ENCODE peak calls at places on chromosome 22, in six cellular contexts. C is Panc1; N is tibial artery; L is fibroblast of lung; D is CD8-positive, alpha-beta memory T cell; F is GM23338. A is an unnamed sample. For H3K4me1, the result is how much of the 10 kb centered on the place peaks cover.

GRCh38 chr22:33022231-33022630 is 36.0 kb downstream of the SYN3 start:
- DNase-seq in C (no peak), N (no peak), L (no peak), D (no peak), F (no peak), A (no peak)

GRCh38 chr22:41458161-41458728 is 10.2 kb downstream of the PHF5A start:
- DNase-seq in C (no peak), N (no peak), L (no peak), D (no peak), F (no peak), A (no peak)

GRCh38 chr22:40452730-40453487 is 82.5 kb downstream of the SGSM3 start:
- DNase-seq in C (no peak), N (no peak), L (no peak), D (no peak), F (no peak), A (no peak)

GRCh38 chr22:44807915-44808690 is 55.7 kb downstream of the ARHGAP8 start:
- DNase-seq in C (no peak), N (no peak), L (no peak), D (peak), F (peak), A (no peak)

GRCh38 chr22:17578129-17578754 is 14.9 kb downstream of the SLC25A18 start:
- DNase-seq in C (no peak), N (peak), L (peak), D (no peak), F (no peak), A (peak)

GRCh38 chr22:44026630-44027511 is 2.8 kb downstream of the PARVB start:
- DNase-seq in C (peak), N (peak), L (peak), D (peak), F (no peak), A (peak)

GRCh38 chr22:36398602-36399472 is 11.1 kb upstream of the MYH9 start:
- DNase-seq in C (no peak), N (no peak), L (no peak), D (no peak), F (no peak), A (no peak)

GRCh38 chr22:24355574-24355973 is 71.8 kb upstream of the ADORA2A start:
- DNase-seq in C (no peak), N (no peak), L (no peak), D (no peak), F (no peak), A (no peak)

GRCh38 chr22:46402505-46402904 is 67.0 kb downstream of the TRMU start:
- DNase-seq in C (no peak), N (no peak), L (no peak), D (no peak), F (no peak), A (no peak)

GRCh38 chr22:28435271-28435825 is 244.3 kb downstream of the TTC28 start:
- DNase-seq in C (no peak), N (no peak), L (no peak), D (no peak), F (peak), A (no peak)

GRCh38 chr22:36321797-36322601 is 65.8 kb downstream of the MYH9 start:
- DNase-seq in C (no peak), N (no peak), L (no peak), D (no peak), F (no peak), A (no peak)

GRCh38 chr22:36008565-36008964 is 20.1 kb downstream of the RBFOX2 start:
- DNase-seq in C (no peak), N (no peak), L (no peak), D (no peak), F (no peak), A (no peak)

GRCh38 chr22:25199726-25200520 is at the start of gene CRYBB3:
- DNase-seq in C (no peak), N (no peak), L (no peak), D (no peak), F (no peak), A (no peak)

GRCh38 chr22:17120711-17121234 is 387 bp downstream of the TMEM121B start:
- DNase-seq in C (no peak), N (no peak), L (no peak), D (peak), F (peak), A (peak)

GRCh38 chr22:46463435-46464227 is 73.8 kb downstream of the CELSR1 start:
- DNase-seq in C (no peak), N (no peak), L (no peak), D (no peak), F (no peak), A (no peak)

GRCh38 chr22:45688606-45689080 is 17.0 kb downstream of the ATXN10 start:
- DNase-seq in C (no peak), N (no peak), L (peak), D (no peak), F (no peak), A (no peak)

DNA sequence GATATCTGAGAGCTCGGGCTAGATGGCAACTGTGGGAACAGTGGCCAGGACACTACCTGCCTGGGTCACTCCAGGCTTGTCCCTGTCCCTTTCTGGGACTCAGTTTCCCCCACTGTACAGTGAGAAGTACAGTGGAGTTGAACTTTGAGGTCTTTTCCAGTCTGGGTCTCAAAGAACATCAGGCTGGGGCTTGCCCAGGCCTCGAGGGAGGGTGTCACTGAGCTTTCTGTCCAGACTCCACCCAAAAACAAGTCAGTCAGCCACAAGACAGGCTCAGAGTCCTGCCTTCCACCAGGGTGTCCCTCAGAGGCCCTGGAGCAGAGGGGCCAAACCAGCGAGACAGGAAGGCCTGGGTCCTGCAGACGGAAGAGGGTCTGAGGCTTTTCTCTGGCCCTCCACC is 2.0 kb upstream of the PLA2G3 start:
- DNase-seq in C (no peak), N (no peak), L (no peak), D (no peak), F (no peak), A (no peak)
- H3K4me1 ChIP-seq in C (under half), N (under half), L (under half), D (under half), F (under half), A (under half)

GRCh38 chr22:21922370-21923162 is 30.1 kb downstream of the PPM1F start:
- DNase-seq in C (no peak), N (no peak), L (no peak), D (no peak), F (no peak), A (no peak)
- H3K4me3 ChIP-seq in C (no peak), N (no peak), L (no peak), D (no peak), F (no peak), A (no peak)

GRCh38 chr22:27212081-27212480 is 554.7 kb downstream of the MIAT start:
- DNase-seq in C (no peak), N (no peak), L (no peak), D (no peak), F (no peak), A (no peak)

GRCh38 chr22:27214691-27215090 is 557.3 kb downstream of the MIAT start:
- DNase-seq in C (no peak), N (no peak), L (no peak), D (no peak), F (no peak), A (no peak)

GRCh38 chr22:27213766-27214581 is 556.6 kb downstream of the MIAT start:
- DNase-seq in C (no peak), N (peak), L (peak), D (no peak), F (no peak), A (no peak)

GRCh38 chr22:27213291-27213690 is 555.9 kb downstream of the MIAT start:
- DNase-seq in C (no peak), N (no peak), L (no peak), D (no peak), F (no peak), A (no peak)

GRCh38 chr22:27212617-27213177 is 555.3 kb downstream of the MIAT start:
- DNase-seq in C (no peak), N (peak), L (peak), D (no peak), F (no peak), A (peak)
- H3K27ac ChIP-seq in C (no peak), N (peak), L (peak), D (no peak), F (no peak), A (no peak)

DNA sequence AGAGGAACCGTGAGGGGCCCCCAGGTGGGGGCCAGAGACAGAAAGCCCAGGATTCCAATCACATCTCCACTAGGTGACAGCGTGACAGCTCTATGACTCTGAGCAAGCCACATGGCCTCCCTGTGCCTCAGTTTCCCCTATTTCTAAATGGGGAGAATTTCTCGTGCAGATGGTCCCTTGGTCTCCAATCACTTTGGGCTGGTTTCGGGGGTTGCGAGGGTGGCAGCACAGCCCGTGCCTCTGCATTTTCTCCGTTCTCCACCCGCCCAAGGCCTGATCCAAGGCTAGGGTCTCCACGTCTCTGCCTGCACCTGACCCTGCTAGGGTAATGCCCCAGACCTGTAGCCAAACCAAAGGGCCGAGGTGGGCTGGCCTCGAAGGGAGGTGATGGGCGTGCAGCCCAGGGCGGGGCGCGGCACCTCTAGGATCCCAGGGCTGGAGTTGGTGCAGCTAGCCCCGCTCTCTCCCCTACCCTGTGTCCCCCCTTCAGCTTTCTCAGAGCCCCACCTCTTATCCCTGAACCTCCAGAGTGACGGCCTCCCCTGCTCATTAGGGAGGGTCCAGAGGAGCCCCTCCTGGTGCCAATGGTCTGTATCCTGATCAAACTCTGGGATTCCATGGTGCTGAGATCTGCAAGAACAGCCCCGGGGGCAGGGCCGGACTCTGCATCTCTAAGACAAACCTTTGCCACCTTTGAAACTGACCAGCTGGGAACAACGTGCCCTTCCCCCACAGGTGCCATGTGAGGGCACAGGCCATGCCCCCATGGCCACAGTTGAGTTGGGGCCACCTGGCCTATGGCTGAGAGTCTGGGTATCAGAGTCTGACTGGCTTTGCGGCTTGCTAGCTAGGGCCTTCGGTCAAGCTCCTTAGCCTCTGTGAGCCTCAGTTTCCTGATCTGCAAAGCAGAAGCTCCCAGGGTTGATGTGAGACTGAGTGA is 22.9 kb upstream of the CBX7 start:
- DNase-seq in C (no peak), N (peak), L (no peak), D (no peak), F (peak), A (peak)
- H3K4me1 ChIP-seq in C (half or more), N (under half), L (under half), D (half or more), F (half or more), A (half or more)

GRCh38 chr22:42769238-42769573 is 48.5 kb upstream of the A4GALT start:
- DNase-seq in C (no peak), N (no peak), L (no peak), D (no peak), F (no peak), A (no peak)

GRCh38 chr22:42770941-42771647 is 50.4 kb upstream of the A4GALT start:
- DNase-seq in C (no peak), N (no peak), L (no peak), D (no peak), F (no peak), A (no peak)

GRCh38 chr22:42768385-42769035 is 47.8 kb upstream of the A4GALT start:
- DNase-seq in C (no peak), N (no peak), L (no peak), D (no peak), F (no peak), A (peak)

GRCh38 chr22:42770448-42770726 is 49.7 kb upstream of the A4GALT start:
- DNase-seq in C (no peak), N (no peak), L (no peak), D (no peak), F (no peak), A (no peak)

GRCh38 chr22:42769574-42770447 is 49.1 kb upstream of the A4GALT start:
- DNase-seq in C (no peak), N (peak), L (peak), D (no peak), F (no peak), A (peak)
- H3K4me3 ChIP-seq in C (no peak), N (peak), L (no peak), D (no peak), F (no peak), A (peak)

DNA sequence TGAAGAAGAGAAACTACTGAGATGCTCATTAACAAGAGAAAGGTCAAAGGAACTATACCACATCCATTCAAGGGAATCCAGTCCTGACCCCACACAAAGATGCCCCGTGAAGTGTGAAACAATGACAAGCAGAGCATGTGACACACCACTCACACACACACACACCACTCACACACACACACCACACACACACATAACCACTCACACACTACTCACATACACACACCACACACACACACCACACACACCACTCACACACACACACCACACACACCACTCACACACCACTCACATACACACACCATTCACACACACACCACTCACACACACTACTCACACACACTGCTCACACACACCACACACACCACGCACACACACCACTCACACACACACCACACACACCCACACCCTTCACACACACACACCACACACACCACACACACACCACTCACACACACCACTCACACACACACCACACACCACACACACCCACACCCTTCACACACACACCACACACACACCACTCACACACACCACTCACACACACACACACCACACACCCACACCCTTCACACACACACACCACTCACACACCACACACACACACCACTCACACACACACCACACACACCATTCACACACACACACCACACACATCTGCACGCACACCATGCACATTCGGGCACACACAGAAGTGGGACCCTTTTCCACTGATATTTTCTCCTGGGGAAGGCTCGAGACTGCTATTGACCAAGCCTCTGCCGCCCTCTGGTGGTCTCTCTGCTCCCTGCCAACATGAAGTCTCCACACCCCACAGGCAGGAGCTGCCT is 32.0 kb upstream of the COMT start:
- DNase-seq in C (peak), N (peak), L (peak), D (peak), F (peak), A (peak)
- H3K27ac ChIP-seq in C (peak), N (no peak), L (peak), D (no peak), F (no peak), A (no peak)

GRCh38 chr22:30187726-30188407 is 58.7 kb downstream of the LIF start:
- DNase-seq in C (no peak), N (no peak), L (peak), D (no peak), F (no peak), A (no peak)
- H3K4me1 ChIP-seq in C (under half), N (under half), L (under half), D (under half), F (under half), A (under half)

GRCh38 chr22:31212783-31213626 is 907 bp downstream of the LIMK2 start:
- DNase-seq in C (no peak), N (no peak), L (no peak), D (no peak), F (peak), A (no peak)

GRCh38 chr22:31211862-31212730 is at the start of gene LIMK2:
- DNase-seq in C (no peak), N (peak), L (peak), D (peak), F (peak), A (peak)

GRCh38 chr22:31206896-31207687 is 5.0 kb upstream of the LIMK2 start:
- DNase-seq in C (no peak), N (no peak), L (no peak), D (no peak), F (no peak), A (no peak)

GRCh38 chr22:31211504-31211861 is 615 bp upstream of the LIMK2 start:
- DNase-seq in C (no peak), N (no peak), L (no peak), D (no peak), F (no peak), A (no peak)

DNA sequence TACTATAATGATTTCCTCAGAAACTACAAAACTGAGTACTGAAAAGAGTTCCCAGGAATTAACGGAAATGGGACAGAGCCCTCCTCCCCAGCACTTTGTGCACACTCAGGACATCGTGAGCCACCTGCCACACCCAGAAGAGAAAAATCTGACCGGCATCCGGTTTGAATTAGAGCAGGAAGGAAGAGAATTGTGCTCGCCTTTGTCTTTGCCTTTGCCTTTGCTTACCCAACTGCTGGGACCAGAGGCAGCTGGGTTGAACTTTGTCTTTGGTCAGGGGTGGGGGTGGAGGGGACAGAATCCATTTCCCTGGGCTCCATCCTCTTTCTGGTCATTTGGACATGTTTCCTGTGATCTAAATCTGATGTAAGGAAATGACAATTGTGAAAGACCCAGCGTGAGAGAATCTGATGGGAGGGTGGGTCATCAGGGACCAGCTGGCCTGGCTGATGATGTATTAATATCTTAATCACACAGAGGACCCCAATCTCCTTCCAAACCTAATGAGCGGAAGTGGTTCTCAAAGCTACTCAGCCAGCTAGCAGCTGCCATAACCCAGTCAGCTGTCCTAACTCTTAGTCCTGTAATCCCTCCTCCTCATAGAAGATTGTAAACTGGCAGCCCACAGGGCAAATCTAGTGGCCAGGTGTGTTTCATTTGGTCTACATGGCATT is 1.1 kb upstream of the LIMK2 start:
- DNase-seq in C (no peak), N (no peak), L (no peak), D (no peak), F (no peak), A (peak)
- H3K4me3 ChIP-seq in C (no peak), N (no peak), L (no peak), D (peak), F (peak), A (no peak)

GRCh38 chr22:49853981-49854791 is 542 bp downstream of the ZBED4 start:
- DNase-seq in C (no peak), N (no peak), L (peak), D (peak), F (peak), A (peak)
- H3K27ac ChIP-seq in C (peak), N (peak), L (peak), D (peak), F (no peak), A (peak)